ENCODE peak calls at places on chromosome 16, in four cellular contexts. One of them, this sample, is unnamed.

GRCh38 chr16:66524601-66525164 is 25.2 kb downstream of the TK2 start:
- DNase-seq in neural crest cell: no peak
- DNase-seq in caudate nucleus: no peak
- DNase-seq in kidney epithelial cell: no peak
- DNase-seq in this sample: no peak

GRCh38 chr16:69799601-69800000 is 37.5 kb downstream of the WWP2 start:
- DNase-seq in neural crest cell: no peak
- DNase-seq in caudate nucleus: no peak
- DNase-seq in kidney epithelial cell: no peak
- DNase-seq in this sample: no peak

GRCh38 chr16:72612271-72612670 is 435.7 kb downstream of the ZFHX3 start:
- DNase-seq in kidney epithelial cell: no peak
- DNase-seq in caudate nucleus: no peak
- DNase-seq in neural crest cell: no peak
- DNase-seq in this sample: no peak

GRCh38 chr16:71933913-71934696 is 38.8 kb downstream of the IST1 start:
- DNase-seq in neural crest cell: no peak
- DNase-seq in kidney epithelial cell: peak
- DNase-seq in caudate nucleus: no peak
- DNase-seq in this sample: no peak

GRCh38 chr16:1069154-1069553 is 3.4 kb upstream of the SSTR5 start:
- DNase-seq in neural crest cell: no peak
- DNase-seq in caudate nucleus: no peak
- DNase-seq in kidney epithelial cell: no peak
- DNase-seq in this sample: no peak

GRCh38 chr16:27174007-27174406 is 29.3 kb upstream of the KDM8 start:
- DNase-seq in neural crest cell: no peak
- DNase-seq in kidney epithelial cell: no peak
- DNase-seq in caudate nucleus: no peak
- DNase-seq in this sample: no peak

GRCh38 chr16:73179671-73180370 is 131.9 kb upstream of the ZFHX3 start:
- DNase-seq in neural crest cell: no peak
- DNase-seq in caudate nucleus: no peak
- DNase-seq in kidney epithelial cell: no peak
- DNase-seq in this sample: no peak

GRCh38 chr16:65523258-65523950 is 401.5 kb upstream of the CDH11 start:
- DNase-seq in neural crest cell: no peak
- DNase-seq in kidney epithelial cell: no peak
- DNase-seq in caudate nucleus: no peak
- DNase-seq in this sample: no peak

GRCh38 chr16:89344314-89344828 is 126.9 kb downstream of the ZNF778 start:
- DNase-seq in neural crest cell: no peak
- DNase-seq in kidney epithelial cell: no peak
- DNase-seq in caudate nucleus: no peak
- DNase-seq in this sample: no peak

GRCh38 chr16:87856796-87857228 is 12.5 kb downstream of the SLC7A5 start:
- DNase-seq in kidney epithelial cell: no peak
- DNase-seq in neural crest cell: no peak
- DNase-seq in caudate nucleus: no peak
- DNase-seq in this sample: no peak

GRCh38 chr16:10876799-10877341 is at the start of gene CIITA:
- DNase-seq in neural crest cell: no peak
- DNase-seq in caudate nucleus: no peak
- DNase-seq in kidney epithelial cell: no peak
- DNase-seq in this sample: peak

GRCh38 chr16:12256880-12257279 is 280.3 kb downstream of the SNX29 start:
- DNase-seq in neural crest cell: no peak
- DNase-seq in kidney epithelial cell: no peak
- DNase-seq in caudate nucleus: no peak
- DNase-seq in this sample: peak

GRCh38 chr16:15621889-15622288 is 21.1 kb downstream of the MARF1 start:
- DNase-seq in caudate nucleus: no peak
- DNase-seq in neural crest cell: no peak
- DNase-seq in kidney epithelial cell: no peak
- DNase-seq in this sample: no peak

GRCh38 chr16:48156790-48157209 is 1.0 kb upstream of the ABCC12 start:
- DNase-seq in kidney epithelial cell: peak
- DNase-seq in caudate nucleus: no peak
- DNase-seq in neural crest cell: peak
- DNase-seq in this sample: peak

This sample was measured in foreskin keratinocyte.